ENCODE peak calls at places on chromosomes 11 and 22, in nine cellular contexts. One of them, this sample, is unnamed.

GRCh38 chr11:6611092-6612007 is 666 bp downstream of the TAF10 start:
- DNase-seq in activated T-helper 1 cell treated with Interleukin-2 at 50 U/mL for 16 hours: no peak
- DNase-seq in activated CD4-positive, alpha-beta T cell treated with anti-CD3 and anti-CD28 coated beads for 4 hours: peak
- DNase-seq in frontal cortex: no peak
- DNase-seq in NCI-H2107: no peak
- DNase-seq in prostate gland: no peak
- DNase-seq in C1 segment of cervical spinal cord: no peak
- DNase-seq in cerebellum: peak
- DNase-seq in NCI-H2081: no peak
- DNase-seq in this sample: no peak

GRCh38 chr11:86888164-86888977 is 66.8 kb downstream of the FZD4 start:
- DNase-seq in activated T-helper 1 cell treated with Interleukin-2 at 50 U/mL for 16 hours: no peak
- DNase-seq in cerebellum: no peak
- DNase-seq in prostate gland: no peak
- DNase-seq in frontal cortex: no peak
- DNase-seq in C1 segment of cervical spinal cord: no peak
- DNase-seq in NCI-H2107: no peak
- DNase-seq in activated CD4-positive, alpha-beta T cell treated with anti-CD3 and anti-CD28 coated beads for 4 hours: no peak
- DNase-seq in NCI-H2081: no peak
- DNase-seq in this sample: no peak

GRCh38 chr11:1819115-1819514 is 15.7 kb upstream of the SYT8 start:
- DNase-seq in NCI-H2081: no peak
- DNase-seq in activated T-helper 1 cell treated with Interleukin-2 at 50 U/mL for 16 hours: no peak
- DNase-seq in frontal cortex: no peak
- DNase-seq in C1 segment of cervical spinal cord: no peak
- DNase-seq in cerebellum: no peak
- DNase-seq in prostate gland: no peak
- DNase-seq in activated CD4-positive, alpha-beta T cell treated with anti-CD3 and anti-CD28 coated beads for 4 hours: no peak
- DNase-seq in NCI-H2107: no peak
- DNase-seq in this sample: no peak

GRCh38 chr11:114147389-114148382 is 88.2 kb downstream of the ZBTB16 start:
- DNase-seq in activated CD4-positive, alpha-beta T cell treated with anti-CD3 and anti-CD28 coated beads for 4 hours: no peak
- DNase-seq in activated T-helper 1 cell treated with Interleukin-2 at 50 U/mL for 16 hours: no peak
- DNase-seq in NCI-H2107: no peak
- DNase-seq in cerebellum: no peak
- DNase-seq in frontal cortex: no peak
- DNase-seq in NCI-H2081: no peak
- DNase-seq in prostate gland: no peak
- DNase-seq in C1 segment of cervical spinal cord: no peak
- DNase-seq in this sample: no peak

GRCh38 chr11:86081465-86081864 is 12.6 kb upstream of the PICALM start:
- DNase-seq in cerebellum: no peak
- DNase-seq in prostate gland: no peak
- DNase-seq in C1 segment of cervical spinal cord: no peak
- DNase-seq in activated T-helper 1 cell treated with Interleukin-2 at 50 U/mL for 16 hours: no peak
- DNase-seq in NCI-H2107: no peak
- DNase-seq in frontal cortex: no peak
- DNase-seq in NCI-H2081: no peak
- DNase-seq in activated CD4-positive, alpha-beta T cell treated with anti-CD3 and anti-CD28 coated beads for 4 hours: no peak
- DNase-seq in this sample: no peak

GRCh38 chr22:19598054-19598855 is 74.0 kb upstream of the CLDN5 start:
- DNase-seq in cerebellum: no peak
- DNase-seq in activated CD4-positive, alpha-beta T cell treated with anti-CD3 and anti-CD28 coated beads for 4 hours: no peak
- DNase-seq in activated T-helper 1 cell treated with Interleukin-2 at 50 U/mL for 16 hours: no peak
- DNase-seq in prostate gland: no peak
- DNase-seq in NCI-H2081: no peak
- DNase-seq in NCI-H2107: no peak
- DNase-seq in frontal cortex: no peak
- DNase-seq in C1 segment of cervical spinal cord: no peak
- DNase-seq in this sample: no peak

GRCh38 chr22:50627914-50628542 is at the start of gene ARSA:
- DNase-seq in activated T-helper 1 cell treated with Interleukin-2 at 50 U/mL for 16 hours: peak
- DNase-seq in prostate gland: peak
- DNase-seq in C1 segment of cervical spinal cord: peak
- DNase-seq in NCI-H2081: peak
- DNase-seq in frontal cortex: peak
- DNase-seq in activated CD4-positive, alpha-beta T cell treated with anti-CD3 and anti-CD28 coated beads for 4 hours: peak
- DNase-seq in NCI-H2107: peak
- DNase-seq in cerebellum: peak
- DNase-seq in this sample: peak

GRCh38 chr11:47914743-47915142 is 65.6 kb upstream of the PTPRJ start:
- DNase-seq in cerebellum: no peak
- DNase-seq in frontal cortex: no peak
- DNase-seq in C1 segment of cervical spinal cord: no peak
- DNase-seq in activated CD4-positive, alpha-beta T cell treated with anti-CD3 and anti-CD28 coated beads for 4 hours: no peak
- DNase-seq in prostate gland: no peak
- DNase-seq in activated T-helper 1 cell treated with Interleukin-2 at 50 U/mL for 16 hours: no peak
- DNase-seq in NCI-H2081: no peak
- DNase-seq in NCI-H2107: no peak
- DNase-seq in this sample: no peak